ENCODE peak calls at places on chromosome 15, in eight cellular contexts. P is neural progenitor cell, O is GM23248, S is GM23338, J is HCT116, X is hepatocyte, B is SK-N-SH, M is PC-3. T is an unnamed sample.
A peak's percentile ranks its signal among the peaks of the same experiment; 100 is the strongest.

GRCh38 chr15:72796515-72797337 is 13.2 kb upstream of the ADPGK start:
- DNase-seq in P (peak; percentile 81), O (peak; percentile 75), S (peak; percentile 80), J (peak; percentile 15), X (peak; percentile 77), B (peak; percentile 93), M (peak; percentile 19), T (peak; percentile 55)

GRCh38 chr15:33013827-33014445 is 180.6 kb downstream of the FMN1 start:
- DNase-seq in P (no peak), O (peak; percentile 92), S (no peak), J (peak; percentile 64), X (no peak), B (no peak), M (peak; percentile 94), T (no peak)

GRCh38 chr15:74402873-74403589 is 30.7 kb downstream of the SEMA7A start:
- DNase-seq in P (no peak), O (no peak), S (no peak), J (no peak), X (no peak), B (no peak), M (no peak), T (peak; percentile 70)

GRCh38 chr15:46607103-46607502 is 972.3 kb downstream of the SQOR start:
- DNase-seq in P (no peak), O (no peak), S (no peak), J (no peak), X (no peak), B (peak; percentile 50), M (peak; percentile 2), T (no peak)

GRCh38 chr15:81293728-81294500 is 30.0 kb downstream of the STARD5 start:
- DNase-seq in P (no peak), O (no peak), S (no peak), J (no peak), X (no peak), B (peak; percentile 50), M (no peak), T (peak; percentile 84)

GRCh38 chr15:78634251-78635145 is 6.5 kb downstream of the CHRNB4 start:
- DNase-seq in P (no peak), O (no peak), S (no peak), J (no peak), X (no peak), B (no peak), M (no peak), T (no peak)

GRCh38 chr15:47998523-47999113 is 122.2 kb upstream of the SLC24A5 start:
- DNase-seq in P (no peak), O (no peak), S (no peak), J (no peak), X (no peak), B (no peak), M (no peak), T (no peak)

GRCh38 chr15:39720721-39721611 is 61.7 kb downstream of the FSIP1 start:
- DNase-seq in P (no peak), O (peak; percentile 70), S (no peak), J (no peak), X (peak; percentile 8), B (no peak), M (peak; percentile 61), T (no peak)

GRCh38 chr15:69160976-69161877 is 792 bp downstream of the GLCE start:
- DNase-seq in P (peak; percentile 65), O (peak; percentile 56), S (peak; percentile 62), J (peak; percentile 16), X (peak; percentile 65), B (peak; percentile 66), M (peak; percentile 13), T (peak; percentile 18)

GRCh38 chr15:67144609-67145306 is 79.4 kb downstream of the SMAD3 start:
- DNase-seq in P (no peak), O (peak; percentile 94), S (peak; percentile 78), J (no peak), X (peak; percentile 41), B (no peak), M (no peak), T (no peak)

GRCh38 chr15:39025331-39025730 is 460.7 kb upstream of the RASGRP1 start:
- DNase-seq in P (no peak), O (peak; percentile 24), S (no peak), J (no peak), X (no peak), B (no peak), M (no peak), T (no peak)

GRCh38 chr15:64775551-64776401 is at the start of gene RBPMS2:
- DNase-seq in P (peak; percentile 73), O (peak; percentile 48), S (peak; percentile 66), J (no peak), X (peak; percentile 57), B (peak; percentile 90), M (no peak), T (no peak)

GRCh38 chr15:92273286-92273685 is 120.4 kb upstream of the ST8SIA2 start:
- DNase-seq in P (no peak), O (no peak), S (no peak), J (no peak), X (no peak), B (no peak), M (no peak), T (no peak)

GRCh38 chr15:91116379-91117067 is 16.5 kb downstream of the SV2B start:
- DNase-seq in P (no peak), O (no peak), S (no peak), J (no peak), X (no peak), B (no peak), M (no peak), T (peak; percentile 73)

GRCh38 chr15:22888120-22888859 is 49.8 kb downstream of the NIPA2 start:
- DNase-seq in P (no peak), O (peak; percentile 99), S (no peak), J (no peak), X (peak; percentile 78), B (no peak), M (peak; percentile 84), T (no peak)

GRCh38 chr15:29452881-29453731 is 183.5 kb upstream of the NSMCE3 start:
- DNase-seq in P (no peak), O (no peak), S (peak; percentile 25), J (peak; percentile 29), X (no peak), B (no peak), M (peak; percentile 58), T (no peak)

GRCh38 chr15:40847225-40847961 is 3.5 kb downstream of the SPINT1 start:
- DNase-seq in P (peak; percentile 76), O (no peak), S (peak; percentile 81), J (no peak), X (peak; percentile 93), B (peak; percentile 51), M (peak; percentile 85), T (peak; percentile 70)

GRCh38 chr15:64692166-64692565 is 83.2 kb downstream of the RBPMS2 start:
- DNase-seq in P (no peak), O (no peak), S (no peak), J (no peak), X (no peak), B (no peak), M (no peak), T (no peak)

GRCh38 chr15:51281368-51281967 is 56.9 kb downstream of the CYP19A1 start:
- DNase-seq in P (peak; percentile 74), O (peak; percentile 79), S (peak; percentile 75), J (peak; percentile 22), X (peak; percentile 78), B (peak; percentile 60), M (peak; percentile 63), T (peak; percentile 34)

GRCh38 chr15:90376789-90377188 is 11.3 kb upstream of the IQGAP1 start:
- DNase-seq in P (no peak), O (no peak), S (no peak), J (no peak), X (no peak), B (no peak), M (no peak), T (peak; percentile 54)

GRCh38 chr15:45522931-45523331 is 376 bp upstream of the SLC30A4 start:
- DNase-seq in P (no peak), O (peak; percentile 60), S (peak; percentile 65), J (no peak), X (no peak), B (no peak), M (peak; percentile 9), T (peak; percentile 9)

GRCh38 chr15:99474981-99475753 is 90.6 kb upstream of the MEF2A start:
- DNase-seq in P (no peak), O (no peak), S (no peak), J (no peak), X (no peak), B (no peak), M (no peak), T (no peak)
- TF ChIP-seq EZH2phosphoT487 in P (no peak), O (no peak), S (no peak), J (no peak), X (no peak), B (no peak), M (no peak), T (no peak)

GRCh38 chr15:50218691-50219090 is 36.7 kb downstream of the SLC27A2 start:
- DNase-seq in P (no peak), O (no peak), S (no peak), J (no peak), X (no peak), B (no peak), M (no peak), T (no peak)

GRCh38 chr15:50222181-50222580 is 40.2 kb downstream of the SLC27A2 start:
- DNase-seq in P (no peak), O (no peak), S (no peak), J (no peak), X (no peak), B (no peak), M (no peak), T (no peak)

GRCh38 chr15:50218291-50218690 is 36.3 kb downstream of the SLC27A2 start:
- DNase-seq in P (no peak), O (no peak), S (no peak), J (no peak), X (no peak), B (no peak), M (no peak), T (no peak)

GRCh38 chr15:50224606-50225005 is 40.9 kb downstream of the HDC start:
- DNase-seq in P (no peak), O (peak; percentile 65), S (no peak), J (no peak), X (no peak), B (no peak), M (no peak), T (no peak)

GRCh38 chr15:50219820-50220219 is 37.8 kb downstream of the SLC27A2 start:
- DNase-seq in P (no peak), O (peak; percentile 36), S (no peak), J (peak; percentile 34), X (peak; percentile 31), B (no peak), M (no peak), T (no peak)
- TF ChIP-seq EZH2phosphoT487 in P (no peak), O (no peak), S (no peak), J (no peak), X (no peak), B (no peak), M (no peak), T (no peak)

GRCh38 chr15:89019436-89019835 is 68.8 kb upstream of the ABHD2 start:
- DNase-seq in P (no peak), O (no peak), S (no peak), J (no peak), X (no peak), B (no peak), M (no peak), T (peak; percentile 16)
- TF ChIP-seq EZH2phosphoT487 in P (no peak), O (no peak), S (no peak), J (no peak), X (no peak), B (no peak), M (no peak), T (no peak)

GRCh38 chr15:59353994-59354951 is 18.4 kb downstream of the MYO1E start:
- DNase-seq in P (peak; percentile 27), O (no peak), S (peak; percentile 94), J (no peak), X (no peak), B (no peak), M (no peak), T (no peak)
- TF ChIP-seq EZH2phosphoT487 in P (no peak), O (no peak), S (no peak), J (no peak), X (no peak), B (no peak), M (no peak), T (no peak)

GRCh38 chr15:70447927-70448698 is 315.2 kb downstream of the UACA start:
- DNase-seq in P (no peak), O (no peak), S (peak; percentile 38), J (no peak), X (no peak), B (peak; percentile 57), M (no peak), T (no peak)
- TF ChIP-seq EZH2phosphoT487 in P (no peak), O (no peak), S (no peak), J (no peak), X (no peak), B (no peak), M (no peak), T (no peak)

T was measured in MM.1S.